ENCODE peak calls at places on chromosomes 4 and X, in four cellular contexts. T is lower leg skin; X is CD4-positive, alpha-beta T cell; C is tibial nerve. G is an unnamed sample.

GRCh38 chr4:4541040-4541631 is 712 bp downstream of the STX18 start:
- DNase-seq in T (no peak), C (no peak), X (no peak), G (no peak)

GRCh38 chr4:142452132-142452855 is 393.8 kb downstream of the INPP4B start:
- DNase-seq in X (no peak), T (no peak), C (no peak), G (no peak)

GRCh38 chrX:2710496-2710895 is 19.4 kb downstream of the CD99 start:
- DNase-seq in X (no peak), T (no peak), C (no peak), G (no peak)

GRCh38 chrX:115642895-115643530 is 82.0 kb downstream of the PLS3 start:
- DNase-seq in C (peak), T (no peak), X (peak), G (no peak)

GRCh38 chr4:87057835-87058234 is 123.0 kb downstream of the AFF1 start:
- DNase-seq in T (no peak), C (no peak), X (no peak), G (no peak)

GRCh38 chrX:153343674-153344073 is 9.7 kb downstream of the ZNF275 start:
- DNase-seq in C (no peak), X (no peak), T (no peak), G (no peak)

GRCh38 chrX:45621356-45622041 is 420.8 kb upstream of the DIPK2B start:
- DNase-seq in T (no peak), C (no peak), X (no peak), G (no peak)

GRCh38 chr4:13329963-13330362 is 154.2 kb downstream of the RAB28 start:
- DNase-seq in C (no peak), T (no peak), X (no peak), G (no peak)

GRCh38 chr4:188439641-188440311 is 300.5 kb downstream of the TRIML1 start:
- DNase-seq in C (no peak), T (no peak), X (no peak), G (no peak)

GRCh38 chr4:797066-797465 is 28.9 kb downstream of the CPLX1 start:
- DNase-seq in C (no peak), X (no peak), T (no peak), G (no peak)

GRCh38 chr4:152220201-152220666 is 315.7 kb downstream of the FBXW7 start:
- DNase-seq in C (no peak), X (no peak), T (no peak), G (no peak)

GRCh38 chrX:47366051-47366722 is 4.2 kb upstream of the ZNF157 start:
- DNase-seq in C (peak), T (peak), X (peak), G (no peak)

GRCh38 chr4:105894570-105895323 is 524 bp upstream of the NPNT start:
- DNase-seq in T (no peak), X (no peak), C (no peak), G (no peak)

GRCh38 chr4:36235306-36235705 is 9.0 kb downstream of the ARAP2 start:
- DNase-seq in C (no peak), T (no peak), X (no peak), G (no peak)

GRCh38 chrX:114650351-114650750 is 66.5 kb downstream of the HTR2C start:
- DNase-seq in C (no peak), X (no peak), T (no peak), G (no peak)

GRCh38 chrX:48761674-48762471 is at the start of gene GLOD5:
- DNase-seq in C (no peak), T (no peak), X (no peak), G (no peak)

GRCh38 chr4:98181815-98182214 is 38.5 kb upstream of the STPG2 start:
- DNase-seq in X (no peak), C (no peak), T (no peak), G (no peak)

GRCh38 chr4:8372506-8373070 is 67.9 kb downstream of the ACOX3 start:
- DNase-seq in X (no peak), T (no peak), C (no peak), G (no peak)

GRCh38 chr4:3813151-3813905 is 47.1 kb downstream of the ADRA2C start:
- DNase-seq in C (no peak), X (no peak), T (no peak), G (no peak)

GRCh38 chr4:81504685-81505598 is 33.2 kb upstream of the RASGEF1B start:
- DNase-seq in X (peak), C (peak), T (peak), G (no peak)

GRCh38 chrX:261167-261857 is 19.9 kb upstream of the PLCXD1 start:
- DNase-seq in C (no peak), X (no peak), T (peak), G (no peak)

GRCh38 chrX:19627081-19627480 is 111.8 kb upstream of the MAP3K15 start:
- DNase-seq in X (no peak), C (no peak), T (no peak), G (no peak)
- TF ChIP-seq CTCF in X (no peak), C (no peak), T (no peak), G (no peak)

GRCh38 chrX:57451426-57452020 is 140.3 kb upstream of the ZXDB start:
- DNase-seq in C (no peak), X (no peak), T (no peak), G (no peak)

DNA sequence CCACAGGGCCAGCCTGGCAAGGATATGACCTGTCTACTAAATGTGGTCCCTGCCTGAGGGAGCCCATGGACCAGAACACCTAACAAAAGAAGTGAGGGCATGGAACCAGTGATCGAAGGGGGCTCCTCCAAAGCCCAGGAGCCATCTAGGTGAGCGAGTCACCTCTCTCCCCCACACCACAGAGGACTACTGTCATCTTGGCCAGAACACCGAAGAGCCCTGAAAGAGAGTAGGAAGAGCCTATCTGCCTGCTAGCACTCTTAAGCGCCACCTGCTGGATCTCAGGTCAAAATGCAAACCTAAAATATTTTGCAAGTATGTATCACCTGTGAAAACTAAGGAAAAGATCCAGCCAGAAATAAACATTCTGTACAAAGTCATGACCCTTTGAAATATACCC is 137.9 kb upstream of the ZXDB start:
- DNase-seq in C (no peak), X (no peak), T (no peak), G (no peak)
- TF ChIP-seq CTCF in C (peak), X (no peak), T (no peak), G (no peak)

GRCh38 chr4:7151668-7152227 is 40.6 kb upstream of the SORCS2 start:
- DNase-seq in C (no peak), X (no peak), T (no peak), G (no peak)
- TF ChIP-seq CTCF in C (no peak), X (no peak), T (no peak), G (peak)

GRCh38 chrX:33465137-33465536 is 253.8 kb upstream of the DMD start:
- DNase-seq in X (no peak), C (no peak), T (no peak), G (no peak)
- TF ChIP-seq CTCF in X (no peak), C (no peak), T (no peak), G (no peak)

GRCh38 chr4:100504086-100504874 is 13.5 kb downstream of the EMCN start:
- DNase-seq in T (no peak), C (no peak), X (no peak), G (no peak)
- TF ChIP-seq CTCF in T (no peak), C (no peak), X (no peak), G (no peak)

GRCh38 chr4:41154814-41155177 is 59.5 kb downstream of the APBB2 start:
- DNase-seq in X (no peak), T (no peak), C (no peak), G (no peak)
- TF ChIP-seq CTCF in X (no peak), T (no peak), C (no peak), G (no peak)

GRCh38 chr4:26821677-26822503 is 38.8 kb upstream of the STIM2 start:
- DNase-seq in C (no peak), X (no peak), T (no peak), G (no peak)
- TF ChIP-seq CTCF in C (no peak), X (no peak), T (no peak), G (no peak)

GRCh38 chrX:36422368-36422767 is 502.8 kb downstream of the CFAP47 start:
- DNase-seq in X (no peak), C (no peak), T (no peak), G (no peak)
- TF ChIP-seq CTCF in X (no peak), C (no peak), T (no peak), G (no peak)